ENCODE peak calls at places on chromosomes 3 and 15, in four cellular contexts. One of them, this sample, is unnamed.

GRCh38 chr3:169149349-169149890 is 514.1 kb downstream of the MECOM start:
- DNase-seq in A549: peak
- DNase-seq in NB4: peak
- DNase-seq in HepG2: peak
- DNase-seq in this sample: peak

GRCh38 chr3:63349583-63350177 is 71.6 kb downstream of the SYNPR start:
- DNase-seq in HepG2: peak
- DNase-seq in A549: peak
- DNase-seq in NB4: peak
- DNase-seq in this sample: peak

GRCh38 chr3:21645121-21645897 is 105.7 kb downstream of the ZNF385D start:
- DNase-seq in A549: no peak
- DNase-seq in HepG2: no peak
- DNase-seq in NB4: no peak
- DNase-seq in this sample: no peak

GRCh38 chr3:126372413-126373145 is 15.4 kb upstream of the KLF15 start:
- DNase-seq in A549: no peak
- DNase-seq in NB4: no peak
- DNase-seq in HepG2: peak
- DNase-seq in this sample: no peak

GRCh38 chr3:186298876-186299275 is 63.2 kb downstream of the DGKG start:
- DNase-seq in HepG2: no peak
- DNase-seq in A549: no peak
- DNase-seq in NB4: peak
- DNase-seq in this sample: no peak

GRCh38 chr3:19457449-19457848 is 309.1 kb downstream of the KCNH8 start:
- DNase-seq in HepG2: no peak
- DNase-seq in NB4: no peak
- DNase-seq in A549: no peak
- DNase-seq in this sample: no peak

GRCh38 chr3:193851941-193852674 is 259.1 kb downstream of the OPA1 start:
- DNase-seq in A549: no peak
- DNase-seq in HepG2: no peak
- DNase-seq in NB4: peak
- DNase-seq in this sample: no peak

GRCh38 chr15:80415331-80415730 is 11.1 kb downstream of the ARNT2 start:
- DNase-seq in HepG2: no peak
- DNase-seq in NB4: no peak
- DNase-seq in A549: no peak
- DNase-seq in this sample: no peak

GRCh38 chr15:39344662-39345141 is 236.2 kb upstream of the THBS1 start:
- DNase-seq in NB4: no peak
- DNase-seq in HepG2: peak
- DNase-seq in A549: no peak
- DNase-seq in this sample: no peak

GRCh38 chr15:74392402-74392876 is 25.0 kb upstream of the CYP11A1 start:
- DNase-seq in HepG2: no peak
- DNase-seq in A549: no peak
- DNase-seq in NB4: no peak
- DNase-seq in this sample: peak

GRCh38 chr3:99126291-99126690 is 224.8 kb upstream of the DCBLD2 start:
- DNase-seq in NB4: no peak
- DNase-seq in HepG2: no peak
- DNase-seq in A549: no peak
- DNase-seq in this sample: no peak

GRCh38 chr3:50355829-50356552 is 3.3 kb downstream of the TMEM115 start:
- DNase-seq in HepG2: no peak
- DNase-seq in A549: no peak
- DNase-seq in NB4: no peak
- DNase-seq in this sample: no peak

GRCh38 chr3:50356553-50356952 is 2.8 kb downstream of the TMEM115 start:
- DNase-seq in HepG2: no peak
- DNase-seq in A549: no peak
- DNase-seq in NB4: peak
- DNase-seq in this sample: peak

GRCh38 chr3:50353231-50354004 is 2.8 kb downstream of the CYB561D2 start:
- DNase-seq in A549: no peak
- DNase-seq in HepG2: no peak
- DNase-seq in NB4: no peak
- DNase-seq in this sample: no peak

GRCh38 chr3:50354186-50354764 is 3.6 kb downstream of the CYB561D2 start:
- DNase-seq in NB4: no peak
- DNase-seq in A549: no peak
- DNase-seq in HepG2: no peak
- DNase-seq in this sample: peak

GRCh38 chr3:50354850-50355249 is 4.2 kb downstream of the CYB561D2 start:
- DNase-seq in HepG2: no peak
- DNase-seq in NB4: no peak
- DNase-seq in A549: no peak
- DNase-seq in this sample: no peak
- TF ChIP-seq POLR2A in HepG2: no peak
- TF ChIP-seq POLR2A in NB4: no peak
- TF ChIP-seq POLR2A in A549: no peak
- TF ChIP-seq POLR2A in this sample: no peak

DNA sequence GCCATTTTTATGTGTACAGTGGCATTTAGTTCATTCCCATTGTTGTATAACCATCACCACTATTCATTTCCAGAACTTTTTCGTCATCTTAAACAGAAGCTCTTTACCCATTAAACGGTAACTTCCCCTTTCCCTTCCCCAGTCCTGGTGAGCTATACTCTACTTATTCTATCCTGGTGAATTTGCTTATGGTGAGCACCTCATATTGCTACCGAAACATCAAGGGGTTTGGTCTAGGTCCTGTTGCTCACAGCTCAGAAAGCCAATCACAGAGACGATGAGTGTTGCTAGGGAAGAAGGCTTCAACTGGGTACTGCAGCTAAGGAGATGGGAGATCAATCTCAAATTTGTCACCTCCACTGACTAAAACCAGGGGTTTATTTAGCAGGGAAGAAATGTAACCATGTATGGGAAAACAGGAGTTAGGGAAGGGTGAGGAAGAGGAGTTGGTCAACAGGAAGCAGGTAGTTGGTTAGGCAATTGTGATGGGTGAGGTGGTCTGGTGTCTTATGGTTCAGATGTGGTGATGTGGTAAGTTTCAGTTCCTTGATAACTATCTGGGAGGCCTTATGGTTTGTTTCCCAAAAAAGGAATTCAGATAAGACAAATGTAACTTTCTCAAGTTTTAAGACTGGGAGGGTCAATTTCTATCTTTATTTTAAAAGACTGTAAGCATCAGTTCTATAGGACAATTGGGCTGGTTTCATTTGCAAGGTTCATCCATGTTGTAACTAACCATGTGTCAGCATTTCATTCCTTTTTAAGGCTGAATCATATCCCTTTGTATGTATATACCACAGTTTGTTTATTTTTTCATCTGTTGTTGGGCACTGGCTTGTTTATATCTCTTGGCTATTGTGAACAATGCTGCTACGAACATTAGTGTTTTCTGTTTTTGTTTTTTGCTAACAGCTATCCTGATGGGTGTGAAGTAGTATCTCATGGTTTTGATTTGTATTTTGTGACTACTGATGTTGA is 24.3 kb downstream of the ARHGAP11B start:
- DNase-seq in NB4: peak
- DNase-seq in HepG2: no peak
- DNase-seq in A549: no peak
- DNase-seq in this sample: peak
- TF ChIP-seq POLR2A in NB4: no peak
- TF ChIP-seq POLR2A in HepG2: no peak
- TF ChIP-seq POLR2A in A549: no peak
- TF ChIP-seq POLR2A in this sample: no peak

GRCh38 chr3:139340784-139341183 is 3.0 kb upstream of the MRPS22 start:
- DNase-seq in A549: no peak
- DNase-seq in HepG2: no peak
- DNase-seq in NB4: no peak
- DNase-seq in this sample: peak

GRCh38 chr3:139339219-139339906 is 4.5 kb upstream of the MRPS22 start:
- DNase-seq in NB4: peak
- DNase-seq in A549: no peak
- DNase-seq in HepG2: no peak
- DNase-seq in this sample: peak

GRCh38 chr3:139346771-139347170 is 3.0 kb downstream of the MRPS22 start:
- DNase-seq in A549: no peak
- DNase-seq in NB4: no peak
- DNase-seq in HepG2: no peak
- DNase-seq in this sample: no peak

GRCh38 chr3:139342054-139342453 is 1.8 kb upstream of the MRPS22 start:
- DNase-seq in HepG2: no peak
- DNase-seq in NB4: no peak
- DNase-seq in A549: no peak
- DNase-seq in this sample: no peak

GRCh38 chr3:139343895-139344856 is at the start of gene MRPS22:
- DNase-seq in HepG2: peak
- DNase-seq in A549: peak
- DNase-seq in NB4: peak
- DNase-seq in this sample: peak
- TF ChIP-seq POLR2A in HepG2: peak
- TF ChIP-seq POLR2A in A549: peak
- TF ChIP-seq POLR2A in NB4: peak
- TF ChIP-seq POLR2A in this sample: peak

DNA sequence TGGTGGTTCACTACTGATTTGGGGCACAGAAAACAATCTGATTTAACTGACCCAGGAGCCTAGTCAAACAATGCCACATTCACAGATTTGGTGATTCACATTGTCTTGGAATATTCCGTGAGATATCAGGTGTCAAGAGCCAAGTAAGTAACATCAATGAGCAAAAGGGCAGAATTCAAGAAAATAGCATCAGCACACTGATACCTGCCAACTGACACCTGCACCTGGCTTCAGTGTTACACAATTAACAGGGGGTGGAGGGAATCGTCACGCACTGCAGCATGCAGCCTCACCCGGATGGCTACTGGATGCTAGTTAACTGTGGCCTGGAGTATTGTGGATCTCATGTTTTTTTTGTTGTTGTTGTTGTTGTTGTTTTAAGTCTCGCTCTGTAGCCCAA is 17.6 kb downstream of the CCNL1 start:
- DNase-seq in A549: no peak
- DNase-seq in HepG2: no peak
- DNase-seq in NB4: no peak
- DNase-seq in this sample: no peak
- TF ChIP-seq POLR2A in A549: no peak
- TF ChIP-seq POLR2A in HepG2: no peak
- TF ChIP-seq POLR2A in NB4: no peak
- TF ChIP-seq POLR2A in this sample: no peak

DNA sequence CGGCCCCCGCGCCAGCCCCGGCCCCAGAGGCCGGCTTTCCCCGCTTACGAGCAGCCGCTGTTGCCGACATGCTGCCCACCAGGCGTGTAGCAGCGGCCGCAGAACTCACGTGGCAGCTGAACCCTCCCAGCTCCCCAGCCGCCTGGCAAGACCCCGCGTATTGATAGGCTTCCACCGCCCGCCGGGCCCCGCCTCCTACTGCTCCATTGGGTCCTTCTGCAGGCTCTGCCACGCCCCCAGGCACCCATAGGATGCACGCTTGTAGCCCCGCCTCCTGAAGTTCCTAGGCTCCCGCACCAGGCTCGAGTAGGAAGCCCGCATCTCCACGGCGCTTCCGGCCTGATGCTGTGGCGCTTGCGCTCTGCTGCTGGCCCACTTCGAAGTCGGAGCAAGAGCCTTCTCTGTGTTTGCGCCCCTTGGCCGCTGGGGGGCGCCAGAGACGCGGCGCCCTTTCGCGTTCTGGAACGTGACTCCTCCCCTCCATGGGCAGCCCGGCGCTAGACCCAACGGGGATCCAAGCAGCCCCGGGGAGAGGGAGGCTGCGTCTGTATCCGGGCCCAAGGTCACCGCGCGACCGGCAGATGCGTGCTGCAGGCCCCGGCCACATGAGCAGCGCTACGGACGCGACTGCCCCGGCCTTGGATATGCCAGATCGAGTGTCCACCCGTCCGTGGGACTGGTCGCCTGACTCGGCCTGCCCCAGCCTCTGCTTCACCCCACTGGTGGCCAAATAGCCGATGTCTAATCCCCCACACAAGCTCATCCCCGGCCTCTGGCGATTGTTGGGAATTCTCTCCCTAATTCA is at the start of the genes PARP3 and RRP9:
- DNase-seq in HepG2: peak
- DNase-seq in A549: peak
- DNase-seq in NB4: peak
- DNase-seq in this sample: peak
- TF ChIP-seq POLR2A in HepG2: peak
- TF ChIP-seq POLR2A in A549: peak
- TF ChIP-seq POLR2A in NB4: peak
- TF ChIP-seq POLR2A in this sample: peak

GRCh38 chr3:128487813-128488635 is 5.0 kb downstream of the GATA2 start:
- DNase-seq in NB4: no peak
- DNase-seq in HepG2: peak
- DNase-seq in A549: peak
- DNase-seq in this sample: peak
- TF ChIP-seq POLR2A in NB4: no peak
- TF ChIP-seq POLR2A in HepG2: peak
- TF ChIP-seq POLR2A in A549: peak
- TF ChIP-seq POLR2A in this sample: peak

GRCh38 chr3:183635431-183636220 is at the start of gene KLHL24:
- DNase-seq in HepG2: peak
- DNase-seq in NB4: peak
- DNase-seq in A549: peak
- DNase-seq in this sample: peak

GRCh38 chr3:183638092-183638644 is 2.7 kb downstream of the KLHL24 start:
- DNase-seq in NB4: no peak
- DNase-seq in HepG2: no peak
- DNase-seq in A549: no peak
- DNase-seq in this sample: no peak

GRCh38 chr3:183635107-183635430 is 354 bp upstream of the KLHL24 start:
- DNase-seq in HepG2: no peak
- DNase-seq in A549: no peak
- DNase-seq in NB4: no peak
- DNase-seq in this sample: no peak

GRCh38 chr3:183637106-183637486 is 1.7 kb downstream of the KLHL24 start:
- DNase-seq in HepG2: no peak
- DNase-seq in A549: no peak
- DNase-seq in NB4: no peak
- DNase-seq in this sample: no peak

GRCh38 chr3:183636221-183637105 is 1.0 kb downstream of the KLHL24 start:
- DNase-seq in A549: peak
- DNase-seq in HepG2: peak
- DNase-seq in NB4: peak
- DNase-seq in this sample: peak
- TF ChIP-seq POLR2A in A549: peak
- TF ChIP-seq POLR2A in HepG2: no peak
- TF ChIP-seq POLR2A in NB4: peak
- TF ChIP-seq POLR2A in this sample: peak